ENCODE peak calls at places on chromosome 15, in ten cellular contexts. L is activated CD4-positive, alpha-beta T cell treated with anti-CD3 and anti-CD28 coated beads, Interleukin-2, amount 50 U/mL, for 1 hour; M is GM12865; V is stimulated activated CD4-positive, alpha-beta T cell treated with anti-CD3 and anti-CD28 coated beads, Interleukin-2, amount 100 ng/mL, for 48 hours; B is left cardiac atrium; P is RPMI7951; H is T-helper 17 cell; O is hypothalamus; G is NCI-H82; Y is aorta. W is an unnamed sample.

GRCh38 chr15:67177750-67178149 is 76.7 kb downstream of the AAGAB start:
- DNase-seq in L (no peak), M (no peak), V (no peak), B (no peak), P (peak), H (no peak), O (no peak), G (no peak), Y (no peak), W (no peak)

GRCh38 chr15:60565407-60565806 is 86.5 kb upstream of the ICE2 start:
- DNase-seq in L (no peak), M (no peak), V (no peak), B (no peak), P (no peak), H (no peak), O (no peak), G (no peak), Y (no peak), W (no peak)

GRCh38 chr15:71275098-71275497 is 159.8 kb downstream of the THSD4 start:
- DNase-seq in L (no peak), M (no peak), V (no peak), B (no peak), P (peak), H (no peak), O (no peak), G (no peak), Y (no peak), W (no peak)

GRCh38 chr15:66738595-66738994 is 36.6 kb downstream of the SMAD6 start:
- DNase-seq in L (no peak), M (no peak), V (no peak), B (peak), P (no peak), H (no peak), O (no peak), G (no peak), Y (peak), W (no peak)

GRCh38 chr15:73504885-73505284 is 61.9 kb downstream of the REC114 start:
- DNase-seq in L (no peak), M (no peak), V (no peak), B (no peak), P (no peak), H (no peak), O (no peak), G (peak), Y (no peak), W (no peak)

GRCh38 chr15:31740203-31740602 is 290.1 kb upstream of the CHRNA7 start:
- DNase-seq in L (no peak), M (no peak), V (no peak), B (no peak), P (no peak), H (no peak), O (no peak), G (peak), Y (no peak), W (no peak)

GRCh38 chr15:87623832-87624231 is 632.7 kb downstream of the NTRK3 start:
- DNase-seq in L (no peak), M (peak), V (no peak), B (no peak), P (peak), H (no peak), O (no peak), G (peak), Y (no peak), W (no peak)

GRCh38 chr15:35838422-35839150 is 292.6 kb upstream of the DPH6 start:
- DNase-seq in L (no peak), M (no peak), V (no peak), B (no peak), P (no peak), H (no peak), O (no peak), G (no peak), Y (no peak), W (no peak)

GRCh38 chr15:39154136-39154770 is 426.6 kb upstream of the THBS1 start:
- DNase-seq in L (no peak), M (no peak), V (no peak), B (no peak), P (no peak), H (no peak), O (no peak), G (no peak), Y (no peak), W (no peak)

GRCh38 chr15:69713726-69714559 is 261.3 kb downstream of the RPLP1 start:
- DNase-seq in L (peak), M (peak), V (peak), B (no peak), P (no peak), H (peak), O (no peak), G (no peak), Y (no peak), W (peak)

GRCh38 chr15:38555686-38556334 is 8.8 kb downstream of the RASGRP1 start:
- DNase-seq in L (no peak), M (peak), V (no peak), B (no peak), P (no peak), H (no peak), O (no peak), G (no peak), Y (no peak), W (no peak)

GRCh38 chr15:77013786-77014136 is 18.8 kb downstream of the PSTPIP1 start:
- DNase-seq in L (peak), M (peak), V (peak), B (no peak), P (no peak), H (peak), O (no peak), G (no peak), Y (no peak), W (peak)

GRCh38 chr15:101503296-101503599 is 13.7 kb upstream of the PCSK6 start:
- DNase-seq in L (no peak), M (no peak), V (no peak), B (no peak), P (no peak), H (no peak), O (no peak), G (no peak), Y (no peak), W (no peak)

W was measured in effector memory CD8-positive, alpha-beta T cell.